ENCODE peak calls at places on chromosomes 7 and 10, in four cellular contexts. One of them, this sample, is unnamed.
A peak's percentile ranks its signal among the peaks of the same experiment; 100 is the strongest.

GRCh38 chr10:17607060-17607459 is 10.1 kb downstream of the HACD1 start:
- DNase-seq in pancreas: no peak
- DNase-seq in cardiac muscle cell: no peak
- DNase-seq in HCT116: no peak
- DNase-seq in this sample: no peak

GRCh38 chr10:48526371-48526821 is 78.5 kb downstream of the ARHGAP22 start:
- DNase-seq in pancreas: no peak
- DNase-seq in cardiac muscle cell: peak; percentile 62
- DNase-seq in HCT116: no peak
- DNase-seq in this sample: no peak

GRCh38 chr10:46225597-46225996 is 61.2 kb upstream of the ANTXRL start:
- DNase-seq in pancreas: peak; percentile 37
- DNase-seq in cardiac muscle cell: no peak
- DNase-seq in HCT116: no peak
- DNase-seq in this sample: no peak

GRCh38 chr10:5460468-5461200 is 38.7 kb downstream of the CALML5 start:
- DNase-seq in pancreas: no peak
- DNase-seq in cardiac muscle cell: no peak
- DNase-seq in HCT116: no peak
- DNase-seq in this sample: no peak

GRCh38 chr7:30169585-30169978 is 34.8 kb downstream of the MTURN start:
- DNase-seq in pancreas: no peak
- DNase-seq in cardiac muscle cell: no peak
- DNase-seq in HCT116: no peak
- DNase-seq in this sample: no peak

GRCh38 chr7:119482209-119482608 is 790.8 kb upstream of the KCND2 start:
- DNase-seq in pancreas: peak; percentile 57
- DNase-seq in cardiac muscle cell: peak; percentile 20
- DNase-seq in HCT116: peak; percentile 43
- DNase-seq in this sample: peak; percentile 1

GRCh38 chr7:322111-322671 is 32.2 kb downstream of the FOXL3 start:
- DNase-seq in pancreas: peak; percentile 100
- DNase-seq in cardiac muscle cell: peak; percentile 41
- DNase-seq in HCT116: peak; percentile 32
- DNase-seq in this sample: peak; percentile 87

GRCh38 chr10:119315128-119316001 is 108.0 kb downstream of the GRK5 start:
- DNase-seq in pancreas: no peak
- DNase-seq in cardiac muscle cell: peak; percentile 85
- DNase-seq in HCT116: peak; percentile 91
- DNase-seq in this sample: peak; percentile 92

GRCh38 chr10:22320591-22321155 is at the start of gene BMI1:
- DNase-seq in pancreas: peak; percentile 83
- DNase-seq in cardiac muscle cell: peak; percentile 89
- DNase-seq in HCT116: no peak
- DNase-seq in this sample: peak; percentile 80

GRCh38 chr7:26008428-26008827 is 143.6 kb upstream of the NFE2L3 start:
- DNase-seq in pancreas: no peak
- DNase-seq in cardiac muscle cell: no peak
- DNase-seq in HCT116: no peak
- DNase-seq in this sample: no peak

GRCh38 chr7:44112997-44113763 is 9.0 kb downstream of the AEBP1 start:
- DNase-seq in pancreas: no peak
- DNase-seq in cardiac muscle cell: no peak
- DNase-seq in HCT116: no peak
- DNase-seq in this sample: no peak

GRCh38 chr10:42932116-42932515 is 144.8 kb upstream of the RET start:
- DNase-seq in pancreas: no peak
- DNase-seq in cardiac muscle cell: no peak
- DNase-seq in HCT116: no peak
- DNase-seq in this sample: no peak

GRCh38 chr7:131995324-131995723 is 438.9 kb upstream of the PODXL start:
- DNase-seq in pancreas: no peak
- DNase-seq in cardiac muscle cell: no peak
- DNase-seq in HCT116: no peak
- DNase-seq in this sample: no peak

GRCh38 chr7:20591086-20591485 is 24.4 kb upstream of the ABCB5 start:
- DNase-seq in pancreas: no peak
- DNase-seq in cardiac muscle cell: no peak
- DNase-seq in HCT116: no peak
- DNase-seq in this sample: no peak

GRCh38 chr10:45461034-45461433 is 87.0 kb downstream of the ALOX5 start:
- DNase-seq in pancreas: no peak
- DNase-seq in cardiac muscle cell: no peak
- DNase-seq in HCT116: no peak
- DNase-seq in this sample: no peak

GRCh38 chr10:112227331-112227961 is 43.9 kb upstream of the GPAM start:
- DNase-seq in pancreas: no peak
- DNase-seq in cardiac muscle cell: peak; percentile 63
- DNase-seq in HCT116: no peak
- DNase-seq in this sample: no peak

GRCh38 chr7:50618281-50618680 is 53.1 kb upstream of the DDC start:
- DNase-seq in pancreas: no peak
- DNase-seq in cardiac muscle cell: no peak
- DNase-seq in HCT116: no peak
- DNase-seq in this sample: no peak

GRCh38 chr7:8130663-8131062 is 131.3 kb downstream of the ICA1 start:
- DNase-seq in pancreas: no peak
- DNase-seq in cardiac muscle cell: no peak
- DNase-seq in HCT116: no peak
- DNase-seq in this sample: no peak

GRCh38 chr7:101162551-101163280 is 2.7 kb downstream of the VGF start:
- DNase-seq in pancreas: peak; percentile 70
- DNase-seq in cardiac muscle cell: peak; percentile 62
- DNase-seq in HCT116: no peak
- DNase-seq in this sample: peak; percentile 69

GRCh38 chr7:12493407-12493806 is 77.1 kb upstream of the SCIN start:
- DNase-seq in pancreas: no peak
- DNase-seq in cardiac muscle cell: peak; percentile 45
- DNase-seq in HCT116: no peak
- DNase-seq in this sample: no peak

GRCh38 chr10:62597226-62597625 is 207.3 kb upstream of the ADO start:
- DNase-seq in pancreas: no peak
- DNase-seq in cardiac muscle cell: peak; percentile 53
- DNase-seq in HCT116: no peak
- DNase-seq in this sample: no peak

GRCh38 chr7:90266808-90267207 is 21.8 kb downstream of the CFAP69 start:
- DNase-seq in pancreas: no peak
- DNase-seq in cardiac muscle cell: peak; percentile 94
- DNase-seq in HCT116: no peak
- DNase-seq in this sample: no peak

GRCh38 chr10:106268000-106268399 is 896.5 kb downstream of the SORCS1 start:
- DNase-seq in pancreas: no peak
- DNase-seq in cardiac muscle cell: no peak
- DNase-seq in HCT116: no peak
- DNase-seq in this sample: no peak

GRCh38 chr10:11761431-11761830 is 19.2 kb downstream of the ECHDC3 start:
- DNase-seq in pancreas: no peak
- DNase-seq in cardiac muscle cell: no peak
- DNase-seq in HCT116: no peak
- DNase-seq in this sample: no peak

DNA sequence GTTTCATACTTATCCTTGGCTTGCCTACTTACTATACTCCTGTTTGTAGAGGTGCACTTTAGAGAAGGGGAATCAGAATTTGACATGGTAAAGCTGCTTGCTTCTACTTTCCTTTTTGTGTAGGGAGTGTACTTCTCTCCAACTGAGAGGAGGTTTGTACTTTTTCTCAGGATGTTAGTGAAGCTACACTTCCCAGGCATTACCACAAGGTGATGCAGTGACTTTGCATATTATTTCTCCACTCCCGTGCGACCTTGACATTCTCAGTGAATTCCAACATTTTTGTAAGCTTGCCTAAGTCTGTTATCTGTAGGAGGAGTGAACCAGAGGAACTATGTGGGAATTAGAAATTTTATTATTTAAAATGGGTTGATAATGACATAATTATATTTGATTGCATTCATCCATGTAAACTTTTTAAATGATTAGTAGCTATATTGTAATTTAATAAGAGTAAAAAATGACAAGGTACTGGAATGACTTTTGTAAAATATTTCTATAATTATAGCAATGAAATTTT is 5.2 kb downstream of the TAX1BP1 start:
- DNase-seq in pancreas: no peak
- DNase-seq in cardiac muscle cell: peak; percentile 88
- DNase-seq in HCT116: peak; percentile 48
- DNase-seq in this sample: peak; percentile 69
- H3K27ac ChIP-seq in pancreas: no peak overlapping the region
- H3K27ac ChIP-seq in cardiac muscle cell: no peak overlapping the region
- H3K27ac ChIP-seq in HCT116: peak overlapping the region; percentile 46
- H3K27ac ChIP-seq in this sample: no peak overlapping the region

GRCh38 chr10:50063100-50063499 is 4.7 kb upstream of the WASHC2A start:
- DNase-seq in pancreas: no peak
- DNase-seq in cardiac muscle cell: no peak
- DNase-seq in HCT116: no peak
- DNase-seq in this sample: no peak
- TF ChIP-seq CTCF in pancreas: no peak
- TF ChIP-seq CTCF in cardiac muscle cell: peak; percentile 6
- TF ChIP-seq CTCF in HCT116: no peak
- TF ChIP-seq CTCF in this sample: no peak

DNA sequence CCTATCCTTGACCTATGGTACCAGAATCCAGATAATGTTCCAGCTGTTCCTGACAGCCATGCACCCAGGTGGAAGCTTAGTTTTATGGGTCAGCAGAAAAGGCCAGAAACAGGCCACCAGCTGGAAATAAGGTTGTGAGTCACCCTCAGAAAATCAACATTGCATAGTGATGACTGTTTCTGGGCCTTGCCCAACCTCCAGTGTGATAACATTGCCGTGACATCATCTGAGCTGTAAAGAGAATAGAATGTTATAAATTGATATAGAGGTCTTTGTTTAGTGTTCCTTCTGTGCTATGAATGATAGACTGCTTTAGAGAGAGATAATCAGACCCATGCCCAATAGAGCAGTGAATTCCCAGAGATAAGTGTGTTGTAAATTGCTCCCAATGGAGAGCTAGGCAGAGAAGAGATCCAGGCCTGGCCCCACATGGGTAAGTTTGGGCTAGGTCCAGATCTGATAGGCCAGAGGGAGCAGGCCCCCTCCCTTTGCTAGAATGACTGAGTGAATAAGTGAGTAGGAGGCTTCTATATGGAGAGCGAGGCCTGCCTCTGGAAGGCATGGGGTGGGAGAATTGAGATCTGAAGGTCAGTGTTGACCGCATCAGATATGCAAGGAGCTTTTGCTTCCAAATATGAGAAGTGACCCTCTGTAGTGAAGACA is 14.2 kb upstream of the HPS1 start:
- DNase-seq in pancreas: no peak
- DNase-seq in cardiac muscle cell: peak; percentile 93
- DNase-seq in HCT116: peak; percentile 75
- DNase-seq in this sample: peak; percentile 90
- H3K27ac ChIP-seq in pancreas: peak overlapping the region; percentile 53
- H3K27ac ChIP-seq in cardiac muscle cell: peak overlapping the region; percentile 74
- H3K27ac ChIP-seq in HCT116: no peak overlapping the region
- H3K27ac ChIP-seq in this sample: no peak overlapping the region

GRCh38 chr7:105389090-105389650 is 449 bp upstream of the SRPK2 start:
- DNase-seq in pancreas: no peak
- DNase-seq in cardiac muscle cell: peak; percentile 67
- DNase-seq in HCT116: peak; percentile 32
- DNase-seq in this sample: peak; percentile 70
- TF ChIP-seq CTCF in pancreas: no peak
- TF ChIP-seq CTCF in cardiac muscle cell: no peak
- TF ChIP-seq CTCF in HCT116: no peak
- TF ChIP-seq CTCF in this sample: no peak